ENCODE peak calls at places on chromosomes 12 and 14, in nine cellular contexts. One of them, this sample, is unnamed. For H3K4me1, the result is how much of the 10 kb centered on the place peaks cover.

GRCh38 chr12:103495158-103495782 is 498 bp downstream of the C12orf42 start:
- DNase-seq in HCT116: no peak
- DNase-seq in aorta: no peak
- DNase-seq in GM12878: no peak
- DNase-seq in Peyer's patch: peak
- DNase-seq in effector memory CD4-positive, alpha-beta T cell: peak
- DNase-seq in K562: peak
- DNase-seq in transverse colon: peak
- DNase-seq in ovary: no peak
- DNase-seq in this sample: peak

GRCh38 chr12:94092516-94093241 is 55.7 kb upstream of the PLXNC1 start:
- DNase-seq in ovary: no peak
- DNase-seq in GM12878: no peak
- DNase-seq in Peyer's patch: no peak
- DNase-seq in effector memory CD4-positive, alpha-beta T cell: no peak
- DNase-seq in aorta: peak
- DNase-seq in HCT116: no peak
- DNase-seq in K562: no peak
- DNase-seq in transverse colon: no peak
- DNase-seq in this sample: no peak

GRCh38 chr12:47223848-47224213 is 144.1 kb upstream of the AMIGO2 start:
- DNase-seq in effector memory CD4-positive, alpha-beta T cell: no peak
- DNase-seq in aorta: no peak
- DNase-seq in ovary: peak
- DNase-seq in Peyer's patch: peak
- DNase-seq in K562: no peak
- DNase-seq in HCT116: no peak
- DNase-seq in GM12878: no peak
- DNase-seq in transverse colon: peak
- DNase-seq in this sample: no peak

GRCh38 chr14:95774265-95775160 is 60.6 kb upstream of the TCL1A start:
- DNase-seq in K562: peak
- DNase-seq in effector memory CD4-positive, alpha-beta T cell: peak
- DNase-seq in Peyer's patch: peak
- DNase-seq in HCT116: peak
- DNase-seq in aorta: no peak
- DNase-seq in transverse colon: peak
- DNase-seq in GM12878: peak
- DNase-seq in ovary: peak
- DNase-seq in this sample: peak

GRCh38 chr12:13164271-13164670 is 32.3 kb upstream of the EMP1 start:
- DNase-seq in Peyer's patch: no peak
- DNase-seq in K562: no peak
- DNase-seq in effector memory CD4-positive, alpha-beta T cell: no peak
- DNase-seq in ovary: no peak
- DNase-seq in aorta: no peak
- DNase-seq in GM12878: no peak
- DNase-seq in transverse colon: no peak
- DNase-seq in HCT116: no peak
- DNase-seq in this sample: no peak

GRCh38 chr14:77139540-77140342 is 1.9 kb downstream of the ZDHHC22 start:
- DNase-seq in Peyer's patch: no peak
- DNase-seq in K562: peak
- DNase-seq in HCT116: peak
- DNase-seq in ovary: no peak
- DNase-seq in transverse colon: peak
- DNase-seq in effector memory CD4-positive, alpha-beta T cell: no peak
- DNase-seq in aorta: no peak
- DNase-seq in GM12878: no peak
- DNase-seq in this sample: peak

GRCh38 chr12:55705802-55706402 is 1.8 kb downstream of the ITGA7 start:
- DNase-seq in Peyer's patch: no peak
- DNase-seq in aorta: peak
- DNase-seq in ovary: no peak
- DNase-seq in effector memory CD4-positive, alpha-beta T cell: no peak
- DNase-seq in GM12878: no peak
- DNase-seq in transverse colon: no peak
- DNase-seq in HCT116: no peak
- DNase-seq in K562: peak
- DNase-seq in this sample: no peak

GRCh38 chr12:6606331-6607131 is 648 bp downstream of the CHD4 start:
- DNase-seq in aorta: peak
- DNase-seq in Peyer's patch: peak
- DNase-seq in ovary: peak
- DNase-seq in K562: peak
- DNase-seq in transverse colon: peak
- DNase-seq in HCT116: no peak
- DNase-seq in GM12878: no peak
- DNase-seq in effector memory CD4-positive, alpha-beta T cell: peak
- DNase-seq in this sample: peak

DNA sequence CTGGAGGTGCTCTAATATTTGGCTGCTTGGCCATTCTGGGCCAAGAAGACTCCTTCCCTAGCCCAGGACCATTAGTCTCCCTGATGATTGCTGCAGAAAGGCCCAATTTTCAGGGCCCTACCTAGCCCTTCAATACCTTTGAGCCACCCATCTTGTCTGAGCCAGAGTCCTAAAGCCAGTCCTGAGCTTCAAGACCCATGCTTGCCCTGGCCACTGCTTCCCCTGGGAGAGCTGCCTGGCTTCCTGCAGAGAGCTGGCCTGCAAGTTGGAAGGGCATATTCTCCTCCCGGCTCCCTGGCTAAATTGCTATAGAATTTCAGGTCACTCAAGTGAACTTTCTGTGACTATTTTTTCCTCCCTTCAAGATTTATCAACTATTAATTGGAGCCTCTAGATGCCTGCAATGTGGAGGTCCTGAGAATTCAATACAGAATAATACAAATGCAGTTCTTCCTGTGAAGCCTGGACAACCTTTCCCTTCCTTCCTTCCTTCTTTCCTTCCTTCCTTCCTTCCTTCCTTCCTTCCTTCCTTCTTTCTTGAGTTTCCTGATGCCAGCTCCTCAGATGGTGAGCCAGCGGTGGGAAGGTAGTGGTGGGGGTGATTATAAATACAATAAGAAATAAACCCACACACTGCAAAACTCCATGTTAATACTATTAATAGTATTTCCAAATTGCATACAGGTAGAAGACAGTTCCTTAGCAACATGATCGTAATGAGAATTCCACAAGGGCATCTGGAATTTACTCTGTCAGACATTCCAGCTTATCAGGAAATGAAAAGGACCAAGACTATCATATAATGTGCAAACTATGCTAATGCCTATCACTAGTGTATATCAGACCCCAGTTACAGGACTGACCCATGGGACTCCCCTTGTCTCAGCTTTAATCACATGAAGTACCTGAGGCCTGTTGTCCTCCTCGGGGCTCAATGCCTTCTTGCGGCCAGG is 108.1 kb downstream of the ZFP36L1 start:
- DNase-seq in ovary: no peak
- DNase-seq in Peyer's patch: peak
- DNase-seq in K562: no peak
- DNase-seq in HCT116: no peak
- DNase-seq in aorta: no peak
- DNase-seq in effector memory CD4-positive, alpha-beta T cell: no peak
- DNase-seq in GM12878: no peak
- DNase-seq in transverse colon: no peak
- DNase-seq in this sample: no peak
- H3K4me1 ChIP-seq in ovary: under half
- H3K4me1 ChIP-seq in Peyer's patch: under half
- H3K4me1 ChIP-seq in K562: under half
- H3K4me1 ChIP-seq in HCT116: half or more
- H3K4me1 ChIP-seq in aorta: under half
- H3K4me1 ChIP-seq in effector memory CD4-positive, alpha-beta T cell: under half
- H3K4me1 ChIP-seq in GM12878: under half
- H3K4me1 ChIP-seq in transverse colon: under half
- H3K4me1 ChIP-seq in this sample: half or more

DNA sequence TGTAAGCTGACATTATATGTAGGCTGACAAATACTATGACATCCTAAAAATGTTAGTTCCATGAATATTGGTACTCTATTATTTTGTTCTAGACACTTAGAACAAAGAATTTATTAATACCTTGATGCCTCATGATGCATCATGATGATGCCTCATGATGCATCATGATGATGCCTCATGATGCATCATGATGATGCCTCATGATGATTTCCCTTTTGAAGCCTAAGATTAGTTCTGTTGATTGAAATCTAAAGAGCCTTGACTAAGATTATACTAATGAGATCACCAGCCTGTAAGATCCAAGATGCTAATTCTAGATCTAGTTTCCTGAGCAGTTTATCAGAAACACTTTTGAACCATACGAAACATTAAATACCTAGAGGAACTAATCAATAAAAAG is 4.6 kb upstream of the CEP128 start:
- DNase-seq in aorta: no peak
- DNase-seq in K562: no peak
- DNase-seq in ovary: no peak
- DNase-seq in effector memory CD4-positive, alpha-beta T cell: no peak
- DNase-seq in Peyer's patch: no peak
- DNase-seq in GM12878: no peak
- DNase-seq in HCT116: no peak
- DNase-seq in transverse colon: no peak
- DNase-seq in this sample: no peak
- H3K27ac ChIP-seq in aorta: no peak
- H3K27ac ChIP-seq in K562: no peak
- H3K27ac ChIP-seq in ovary: no peak
- H3K27ac ChIP-seq in effector memory CD4-positive, alpha-beta T cell: no peak
- H3K27ac ChIP-seq in Peyer's patch: no peak
- H3K27ac ChIP-seq in GM12878: no peak
- H3K27ac ChIP-seq in HCT116: no peak
- H3K27ac ChIP-seq in transverse colon: no peak
- H3K27ac ChIP-seq in this sample: no peak

DNA sequence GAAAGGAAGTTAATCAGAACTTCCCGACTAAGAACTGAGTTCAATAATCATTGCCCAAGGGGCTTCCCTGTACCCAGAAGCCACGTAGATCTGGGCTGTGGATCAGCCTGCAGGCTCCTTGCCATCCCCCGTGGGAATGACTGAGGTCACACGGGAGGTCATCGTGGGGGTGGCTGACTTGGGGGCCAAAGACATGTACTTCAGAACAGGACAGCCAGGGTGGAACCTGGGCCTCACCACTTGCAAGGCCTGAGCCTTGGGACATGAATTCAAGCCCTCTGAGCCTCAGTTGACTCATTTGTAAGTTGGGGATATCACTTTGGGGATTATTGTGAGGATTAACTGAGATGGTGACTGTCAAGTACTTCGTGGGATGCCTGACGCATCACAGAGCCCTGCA is 221.0 kb downstream of the SLC41A2 start:
- DNase-seq in Peyer's patch: no peak
- DNase-seq in ovary: no peak
- DNase-seq in transverse colon: no peak
- DNase-seq in K562: no peak
- DNase-seq in aorta: no peak
- DNase-seq in effector memory CD4-positive, alpha-beta T cell: no peak
- DNase-seq in HCT116: no peak
- DNase-seq in GM12878: no peak
- DNase-seq in this sample: no peak
- H3K4me1 ChIP-seq in Peyer's patch: under half
- H3K4me1 ChIP-seq in ovary: under half
- H3K4me1 ChIP-seq in transverse colon: under half
- H3K4me1 ChIP-seq in K562: under half
- H3K4me1 ChIP-seq in aorta: under half
- H3K4me1 ChIP-seq in effector memory CD4-positive, alpha-beta T cell: under half
- H3K4me1 ChIP-seq in HCT116: under half
- H3K4me1 ChIP-seq in GM12878: under half
- H3K4me1 ChIP-seq in this sample: half or more

GRCh38 chr12:108712925-108713203 is 18.5 kb downstream of the CORO1C start:
- DNase-seq in ovary: no peak
- DNase-seq in GM12878: no peak
- DNase-seq in Peyer's patch: no peak
- DNase-seq in K562: no peak
- DNase-seq in effector memory CD4-positive, alpha-beta T cell: no peak
- DNase-seq in HCT116: no peak
- DNase-seq in aorta: no peak
- DNase-seq in transverse colon: no peak
- DNase-seq in this sample: no peak
- H3K27ac ChIP-seq in ovary: no peak
- H3K27ac ChIP-seq in GM12878: no peak
- H3K27ac ChIP-seq in Peyer's patch: no peak
- H3K27ac ChIP-seq in K562: no peak
- H3K27ac ChIP-seq in effector memory CD4-positive, alpha-beta T cell: no peak
- H3K27ac ChIP-seq in HCT116: no peak
- H3K27ac ChIP-seq in aorta: no peak
- H3K27ac ChIP-seq in transverse colon: peak
- H3K27ac ChIP-seq in this sample: no peak

GRCh38 chr14:99566390-99567354 is 37.3 kb downstream of the CCDC85C start:
- DNase-seq in Peyer's patch: peak
- DNase-seq in HCT116: no peak
- DNase-seq in transverse colon: no peak
- DNase-seq in K562: no peak
- DNase-seq in GM12878: no peak
- DNase-seq in effector memory CD4-positive, alpha-beta T cell: no peak
- DNase-seq in ovary: no peak
- DNase-seq in aorta: no peak
- DNase-seq in this sample: no peak
- H3K4me1 ChIP-seq in Peyer's patch: under half
- H3K4me1 ChIP-seq in HCT116: under half
- H3K4me1 ChIP-seq in transverse colon: half or more
- H3K4me1 ChIP-seq in K562: under half
- H3K4me1 ChIP-seq in GM12878: under half
- H3K4me1 ChIP-seq in effector memory CD4-positive, alpha-beta T cell: under half
- H3K4me1 ChIP-seq in ovary: under half
- H3K4me1 ChIP-seq in aorta: under half
- H3K4me1 ChIP-seq in this sample: under half

DNA sequence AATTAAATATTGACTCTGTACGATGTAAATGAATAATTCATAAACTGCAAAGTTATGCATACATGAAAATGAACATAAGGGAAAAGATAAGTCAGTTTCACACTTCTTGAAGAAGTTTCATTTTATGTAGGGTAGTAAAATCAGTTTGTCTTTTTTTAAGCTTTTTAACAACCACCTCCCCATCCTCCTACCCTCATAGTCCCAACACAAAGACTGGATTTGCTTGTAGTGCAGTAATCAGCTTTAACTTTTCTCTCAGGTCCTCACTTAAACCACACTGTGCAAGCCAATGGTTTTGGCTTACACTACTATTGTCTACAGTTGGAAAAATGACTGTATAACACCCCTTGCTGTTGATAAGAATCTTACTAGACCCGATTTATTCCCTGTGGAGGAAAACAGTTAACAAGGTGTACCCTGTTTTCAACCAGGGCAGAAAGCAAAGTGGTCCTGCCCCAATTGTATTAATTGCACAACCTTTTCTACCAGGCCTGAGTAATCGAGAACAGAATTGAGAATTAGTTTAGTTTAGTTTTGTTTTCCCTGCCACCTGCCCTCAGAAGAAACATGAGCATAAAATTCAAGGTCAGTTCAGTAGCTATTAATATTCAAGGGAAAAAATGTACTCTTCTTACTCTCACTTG is 44.0 kb downstream of the NIN start:
- DNase-seq in K562: no peak
- DNase-seq in transverse colon: no peak
- DNase-seq in effector memory CD4-positive, alpha-beta T cell: no peak
- DNase-seq in ovary: no peak
- DNase-seq in aorta: no peak
- DNase-seq in HCT116: no peak
- DNase-seq in Peyer's patch: no peak
- DNase-seq in GM12878: no peak
- DNase-seq in this sample: peak
- H3K27ac ChIP-seq in K562: no peak
- H3K27ac ChIP-seq in transverse colon: no peak
- H3K27ac ChIP-seq in effector memory CD4-positive, alpha-beta T cell: peak
- H3K27ac ChIP-seq in ovary: no peak
- H3K27ac ChIP-seq in aorta: no peak
- H3K27ac ChIP-seq in HCT116: no peak
- H3K27ac ChIP-seq in Peyer's patch: no peak
- H3K27ac ChIP-seq in GM12878: peak
- H3K27ac ChIP-seq in this sample: peak

This sample was measured in CD4-positive, CD25-positive, alpha-beta regulatory T cell.